ENCODE peak calls at places on chromosomes 16 and 17, in four cellular contexts. One of them, this sample, is unnamed.

GRCh38 chr17:9529033-9529748 is 46.4 kb downstream of the STX8 start:
- DNase-seq in WTC11: no peak
- DNase-seq in K562: peak; percentile 16
- DNase-seq in HepG2: peak; percentile 7
- DNase-seq in this sample: peak; percentile 41

GRCh38 chr16:31711344-31711845 is 162.2 kb upstream of the ZNF267 start:
- DNase-seq in WTC11: peak; percentile 30
- DNase-seq in K562: peak; percentile 16
- DNase-seq in HepG2: no peak
- DNase-seq in this sample: no peak

GRCh38 chr17:76077582-76078110 is 1.3 kb upstream of the ZACN start:
- DNase-seq in WTC11: no peak
- DNase-seq in K562: peak; percentile 49
- DNase-seq in HepG2: no peak
- DNase-seq in this sample: peak; percentile 80

GRCh38 chr17:60390881-60391418 is 983 bp downstream of the USP32 start:
- DNase-seq in WTC11: no peak
- DNase-seq in K562: no peak
- DNase-seq in HepG2: peak; percentile 39
- DNase-seq in this sample: peak; percentile 77

GRCh38 chr16:13471036-13471435 is 448.9 kb upstream of the ERCC4 start:
- DNase-seq in WTC11: peak; percentile 24
- DNase-seq in K562: no peak
- DNase-seq in HepG2: no peak
- DNase-seq in this sample: no peak

GRCh38 chr16:58280846-58281301 is 14.0 kb downstream of the PRSS54 start:
- DNase-seq in WTC11: no peak
- DNase-seq in K562: no peak
- DNase-seq in HepG2: no peak
- DNase-seq in this sample: no peak

GRCh38 chr16:57094911-57095310 is 2.5 kb downstream of the CPNE2 start:
- DNase-seq in WTC11: no peak
- DNase-seq in K562: no peak
- DNase-seq in HepG2: no peak
- DNase-seq in this sample: no peak

GRCh38 chr17:17028878-17029535 is 13.2 kb upstream of the MPRIP start:
- DNase-seq in WTC11: no peak
- DNase-seq in K562: no peak
- DNase-seq in HepG2: peak; percentile 63
- DNase-seq in this sample: no peak

GRCh38 chr17:6120351-6120750 is 50.2 kb downstream of the WSCD1 start:
- DNase-seq in WTC11: no peak
- DNase-seq in K562: no peak
- DNase-seq in HepG2: no peak
- DNase-seq in this sample: no peak

GRCh38 chr17:70132505-70132904 is 36.8 kb upstream of the KCNJ2 start:
- DNase-seq in WTC11: no peak
- DNase-seq in K562: no peak
- DNase-seq in HepG2: no peak
- DNase-seq in this sample: no peak

GRCh38 chr16:89246903-89247733 is 29.6 kb downstream of the ZNF778 start:
- DNase-seq in WTC11: peak; percentile 92
- DNase-seq in K562: peak; percentile 100
- DNase-seq in HepG2: peak; percentile 85
- DNase-seq in this sample: peak; percentile 100

GRCh38 chr17:47735536-47736011 is 2.5 kb downstream of the TBX21 start:
- DNase-seq in WTC11: no peak
- DNase-seq in K562: no peak
- DNase-seq in HepG2: no peak
- DNase-seq in this sample: peak; percentile 12

GRCh38 chr16:89146211-89147005 is 25.1 kb upstream of the CDH15 start:
- DNase-seq in WTC11: no peak
- DNase-seq in K562: no peak
- DNase-seq in HepG2: no peak
- DNase-seq in this sample: no peak

GRCh38 chr17:40562841-40563370 is 2.4 kb downstream of the CCR7 start:
- DNase-seq in WTC11: no peak
- DNase-seq in K562: no peak
- DNase-seq in HepG2: no peak
- DNase-seq in this sample: no peak

GRCh38 chr16:11689031-11689840 is 21.0 kb downstream of the SNN start:
- DNase-seq in WTC11: no peak
- DNase-seq in K562: no peak
- DNase-seq in HepG2: no peak
- DNase-seq in this sample: no peak

GRCh38 chr16:81321039-81321438 is 6.3 kb downstream of the GAN start:
- DNase-seq in WTC11: no peak
- DNase-seq in K562: no peak
- DNase-seq in HepG2: no peak
- DNase-seq in this sample: no peak

GRCh38 chr17:10067446-10068143 is 130.8 kb downstream of the GAS7 start:
- DNase-seq in WTC11: no peak
- DNase-seq in K562: no peak
- DNase-seq in HepG2: no peak
- DNase-seq in this sample: no peak

GRCh38 chr16:55292491-55292890 is 31.5 kb upstream of the IRX6 start:
- DNase-seq in WTC11: no peak
- DNase-seq in K562: no peak
- DNase-seq in HepG2: no peak
- DNase-seq in this sample: no peak

GRCh38 chr17:80917716-80918560 is 73.7 kb upstream of the CHMP6 start:
- DNase-seq in WTC11: no peak
- DNase-seq in K562: no peak
- DNase-seq in HepG2: no peak
- DNase-seq in this sample: peak; percentile 26

GRCh38 chr16:58032710-58033293 is 7.2 kb downstream of the MMP15 start:
- DNase-seq in WTC11: no peak
- DNase-seq in K562: peak; percentile 78
- DNase-seq in HepG2: no peak
- DNase-seq in this sample: peak; percentile 94

GRCh38 chr16:2974319-2975056 is 5.3 kb downstream of the PAQR4 start:
- DNase-seq in WTC11: no peak
- DNase-seq in K562: no peak
- DNase-seq in HepG2: no peak
- DNase-seq in this sample: no peak

GRCh38 chr16:67201411-67202345 is 2.7 kb downstream of the ELMO3 start:
- DNase-seq in WTC11: no peak
- DNase-seq in K562: peak; percentile 9
- DNase-seq in HepG2: no peak
- DNase-seq in this sample: no peak

GRCh38 chr16:56191807-56192643 is 736 bp downstream of the GNAO1 start:
- DNase-seq in WTC11: no peak
- DNase-seq in K562: no peak
- DNase-seq in HepG2: no peak
- DNase-seq in this sample: peak; percentile 57

GRCh38 chr17:15233022-15233805 is 31.9 kb downstream of the PMP22 start:
- DNase-seq in WTC11: peak; percentile 27
- DNase-seq in K562: peak; percentile 32
- DNase-seq in HepG2: peak; percentile 60
- DNase-seq in this sample: peak; percentile 27

GRCh38 chr17:27760069-27760885 is 40.1 kb downstream of the NOS2 start:
- DNase-seq in WTC11: peak; percentile 87
- DNase-seq in K562: peak; percentile 69
- DNase-seq in HepG2: peak; percentile 32
- DNase-seq in this sample: peak; percentile 77

GRCh38 chr17:47945080-47945479 is 3.7 kb downstream of the PNPO start:
- DNase-seq in WTC11: no peak
- DNase-seq in K562: no peak
- DNase-seq in HepG2: no peak
- DNase-seq in this sample: no peak

GRCh38 chr16:30033270-30033669 is 2.2 kb upstream of the TLCD3B start:
- DNase-seq in WTC11: no peak
- DNase-seq in K562: peak; percentile 47
- DNase-seq in HepG2: no peak
- DNase-seq in this sample: no peak

GRCh38 chr17:21361020-21361809 is 14.9 kb upstream of the KCNJ12 start:
- DNase-seq in WTC11: no peak
- DNase-seq in K562: no peak
- DNase-seq in HepG2: no peak
- DNase-seq in this sample: peak; percentile 53

GRCh38 chr16:58464047-58464915 is 35.7 kb upstream of the NDRG4 start:
- DNase-seq in WTC11: peak; percentile 42
- DNase-seq in K562: no peak
- DNase-seq in HepG2: no peak
- DNase-seq in this sample: peak; percentile 82

GRCh38 chr17:45973943-45974859 is 24.8 kb upstream of the STH start:
- DNase-seq in WTC11: no peak
- DNase-seq in K562: no peak
- DNase-seq in HepG2: no peak
- DNase-seq in this sample: no peak

GRCh38 chr17:45147102-45147580 is 1.1 kb upstream of the HEXIM1 start:
- DNase-seq in WTC11: no peak
- DNase-seq in K562: no peak
- DNase-seq in HepG2: no peak
- DNase-seq in this sample: peak; percentile 86

GRCh38 chr16:88973007-88973410 is 4.0 kb downstream of the CBFA2T3 start:
- DNase-seq in WTC11: no peak
- DNase-seq in K562: peak; percentile 86
- DNase-seq in HepG2: no peak
- DNase-seq in this sample: no peak

GRCh38 chr16:52597772-52598483 is 51.0 kb upstream of the TOX3 start:
- DNase-seq in WTC11: no peak
- DNase-seq in K562: no peak
- DNase-seq in HepG2: peak; percentile 99
- DNase-seq in this sample: no peak

GRCh38 chr17:7839199-7839889 is 5.3 kb downstream of the KDM6B start:
- DNase-seq in WTC11: no peak
- DNase-seq in K562: no peak
- DNase-seq in HepG2: no peak
- DNase-seq in this sample: no peak

GRCh38 chr17:74992223-74992622 is 4.8 kb downstream of the CDR2L start:
- DNase-seq in WTC11: no peak
- DNase-seq in K562: no peak
- DNase-seq in HepG2: no peak
- DNase-seq in this sample: no peak

GRCh38 chr17:74990581-74991105 is 3.2 kb downstream of the CDR2L start:
- DNase-seq in WTC11: no peak
- DNase-seq in K562: no peak
- DNase-seq in HepG2: no peak
- DNase-seq in this sample: no peak

GRCh38 chr17:74987909-74988711 is 678 bp downstream of the CDR2L start:
- DNase-seq in WTC11: peak; percentile 78
- DNase-seq in K562: peak; percentile 77
- DNase-seq in HepG2: no peak
- DNase-seq in this sample: peak; percentile 86

GRCh38 chr17:74986206-74986576 is 1.2 kb upstream of the CDR2L start:
- DNase-seq in WTC11: no peak
- DNase-seq in K562: no peak
- DNase-seq in HepG2: no peak
- DNase-seq in this sample: no peak

DNA sequence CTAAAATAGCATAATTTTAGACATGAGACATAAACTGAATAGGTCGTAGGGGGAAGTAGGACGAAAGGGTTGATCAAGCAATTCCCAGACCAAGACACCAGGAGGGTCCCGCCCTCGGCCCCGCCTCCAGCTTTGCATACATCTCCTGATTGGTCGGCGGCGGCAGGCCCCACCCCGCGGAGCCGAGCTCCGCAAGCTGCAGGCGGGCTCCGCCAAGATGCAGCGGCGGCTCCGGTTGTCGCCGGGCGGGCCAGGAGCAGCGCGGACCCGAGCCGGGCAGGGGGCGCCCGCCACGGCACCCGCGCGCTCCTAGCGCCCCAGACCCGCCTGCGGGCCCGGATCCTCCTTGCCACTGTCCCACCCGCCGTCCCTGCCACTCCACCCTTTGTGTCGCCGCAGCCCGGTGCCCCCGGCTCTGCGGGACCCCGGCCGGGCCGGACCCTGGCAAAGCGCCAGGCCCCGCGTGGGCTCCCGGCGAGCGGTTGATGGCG is at the start of gene CDR2L:
- DNase-seq in WTC11: peak; percentile 98
- DNase-seq in K562: peak; percentile 96
- DNase-seq in HepG2: peak; percentile 86
- DNase-seq in this sample: peak; percentile 98
- TF ChIP-seq FOXJ3 in WTC11: no peak
- TF ChIP-seq FOXJ3 in K562: no peak
- TF ChIP-seq FOXJ3 in HepG2: no peak
- TF ChIP-seq FOXJ3 in this sample: no peak

GRCh38 chr17:74380959-74381808 is 13.9 kb downstream of the GPR142 start:
- DNase-seq in WTC11: no peak
- DNase-seq in K562: no peak
- DNase-seq in HepG2: no peak
- DNase-seq in this sample: no peak
- TF ChIP-seq FOXJ3 in WTC11: no peak
- TF ChIP-seq FOXJ3 in K562: no peak
- TF ChIP-seq FOXJ3 in HepG2: no peak
- TF ChIP-seq FOXJ3 in this sample: no peak

DNA sequence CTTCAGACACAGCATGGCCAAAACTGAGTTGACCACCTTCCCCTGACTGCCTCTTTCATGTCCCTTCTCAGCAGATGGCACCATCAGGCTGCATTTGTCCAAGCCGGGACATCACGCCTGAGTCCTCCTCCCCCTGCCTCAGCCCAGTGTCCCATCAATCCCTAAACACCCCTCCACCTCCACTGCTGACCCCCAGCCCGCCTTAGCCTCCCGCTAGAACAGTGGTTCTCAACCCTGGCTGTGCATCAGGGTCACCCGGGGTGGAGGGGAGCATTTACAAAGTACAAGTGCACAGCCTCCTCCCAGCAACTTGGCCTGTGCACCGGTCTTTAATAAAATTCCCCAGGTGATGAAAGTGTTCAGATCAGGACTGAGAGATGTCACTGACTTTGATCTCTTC is 4.0 kb downstream of the C16orf82 start:
- DNase-seq in WTC11: no peak
- DNase-seq in K562: no peak
- DNase-seq in HepG2: no peak
- DNase-seq in this sample: no peak
- TF ChIP-seq FOXJ3 in WTC11: no peak
- TF ChIP-seq FOXJ3 in K562: no peak
- TF ChIP-seq FOXJ3 in HepG2: no peak
- TF ChIP-seq FOXJ3 in this sample: no peak

GRCh38 chr16:75501359-75501758 is 6.1 kb upstream of the CHST6 start:
- DNase-seq in WTC11: no peak
- DNase-seq in K562: no peak
- DNase-seq in HepG2: no peak
- DNase-seq in this sample: no peak

GRCh38 chr16:75502916-75503605 is 7.8 kb upstream of the CHST6 start:
- DNase-seq in WTC11: no peak
- DNase-seq in K562: no peak
- DNase-seq in HepG2: no peak
- DNase-seq in this sample: no peak

GRCh38 chr16:75506107-75506506 is 10.9 kb upstream of the CHST6 start:
- DNase-seq in WTC11: no peak
- DNase-seq in K562: no peak
- DNase-seq in HepG2: no peak
- DNase-seq in this sample: no peak

DNA sequence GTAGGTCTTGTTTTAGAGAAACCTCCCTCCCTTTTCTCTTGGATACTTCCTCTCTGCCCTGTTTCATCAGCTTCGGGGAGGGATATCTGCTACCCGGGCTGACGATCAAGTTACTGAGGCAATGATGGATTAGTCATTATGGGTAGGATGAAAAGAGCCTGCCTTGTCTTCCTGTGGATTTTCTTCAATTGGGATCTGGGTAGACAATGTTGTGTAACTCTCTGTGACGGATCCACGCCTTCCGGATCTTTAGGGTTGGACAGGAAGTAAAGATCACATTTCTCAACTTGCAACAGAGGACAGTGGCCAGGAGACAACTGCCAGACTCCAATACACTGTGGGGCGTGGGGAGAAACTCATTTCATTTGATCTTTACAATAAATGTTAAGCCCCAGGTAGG is 11.3 kb upstream of the CHST6 start:
- DNase-seq in WTC11: no peak
- DNase-seq in K562: no peak
- DNase-seq in HepG2: peak; percentile 79
- DNase-seq in this sample: no peak
- TF ChIP-seq FOXJ3 in WTC11: no peak
- TF ChIP-seq FOXJ3 in K562: no peak
- TF ChIP-seq FOXJ3 in HepG2: no peak
- TF ChIP-seq FOXJ3 in this sample: no peak

This sample was measured in SK-N-SH.